ENCODE peak calls at places on chromosomes 5 and 9, in six cellular contexts. Y is psoas muscle, G is prostate gland, J is right lobe of liver, K is aorta, H is SJSA1. L is an unnamed sample.

GRCh38 chr5:67190443-67190842 is 6.2 kb downstream of the CD180 start:
- DNase-seq in Y (no peak), G (no peak), J (no peak), K (no peak), H (no peak), L (no peak)

GRCh38 chr9:93859431-93860215 is 95.5 kb downstream of the BARX1 start:
- DNase-seq in Y (no peak), G (no peak), J (no peak), K (no peak), H (no peak), L (no peak)

GRCh38 chr5:122400961-122401360 is 88.9 kb downstream of the SNCAIP start:
- DNase-seq in Y (no peak), G (no peak), J (no peak), K (no peak), H (no peak), L (no peak)

GRCh38 chr9:92140074-92140753 is 25.0 kb upstream of the SPTLC1 start:
- DNase-seq in Y (peak; percentile 73), G (peak; percentile 57), J (peak; percentile 86), K (peak; percentile 93), H (peak; percentile 81), L (no peak)

GRCh38 chr9:70924905-70925547 is 196.4 kb downstream of the TRPM3 start:
- DNase-seq in Y (no peak), G (peak; percentile 45), J (no peak), K (no peak), H (no peak), L (peak; percentile 10)

GRCh38 chr5:69206528-69207190 is 17.3 kb downstream of the CENPH start:
- DNase-seq in Y (no peak), G (no peak), J (peak; percentile 45), K (no peak), H (peak; percentile 55), L (no peak)

GRCh38 chr5:181243521-181244307 is at the start of gene RACK1:
- DNase-seq in Y (peak; percentile 90), G (peak; percentile 88), J (peak; percentile 86), K (peak; percentile 96), H (peak; percentile 94), L (peak; percentile 89)

GRCh38 chr9:126326228-126327015 is at the start of gene MVB12B:
- DNase-seq in Y (peak; percentile 49), G (peak; percentile 8), J (peak; percentile 53), K (peak; percentile 84), H (peak; percentile 46), L (no peak)

GRCh38 chr5:8766448-8766847 is 779.4 kb downstream of the SEMA5A start:
- DNase-seq in Y (no peak), G (no peak), J (no peak), K (no peak), H (no peak), L (no peak)

GRCh38 chr9:123607987-123608565 is 252.1 kb downstream of the CRB2 start:
- DNase-seq in Y (no peak), G (no peak), J (no peak), K (no peak), H (no peak), L (no peak)

GRCh38 chr9:79570449-79571308 is 1.1 kb upstream of the TLE4 start:
- DNase-seq in Y (peak; percentile 28), G (peak; percentile 31), J (peak; percentile 36), K (peak; percentile 81), H (peak; percentile 44), L (no peak)

GRCh38 chr9:113645224-113645971 is 181.9 kb downstream of the RGS3 start:
- DNase-seq in Y (no peak), G (no peak), J (no peak), K (no peak), H (no peak), L (no peak)

GRCh38 chr5:19519448-19519847 is 468.6 kb downstream of the CDH18 start:
- DNase-seq in Y (no peak), G (no peak), J (no peak), K (no peak), H (no peak), L (no peak)

GRCh38 chr5:107426209-107426608 is 244.5 kb downstream of the EFNA5 start:
- DNase-seq in Y (no peak), G (no peak), J (no peak), K (no peak), H (no peak), L (no peak)

GRCh38 chr5:56055287-56055686 is 60.5 kb upstream of the IL6ST start:
- DNase-seq in Y (no peak), G (no peak), J (no peak), K (no peak), H (no peak), L (no peak)

GRCh38 chr9:93261281-93261680 is 77.3 kb downstream of the WNK2 start:
- DNase-seq in Y (no peak), G (no peak), J (no peak), K (peak; percentile 40), H (no peak), L (no peak)

GRCh38 chr5:9815051-9815450 is 184.9 kb upstream of the TAS2R1 start:
- DNase-seq in Y (no peak), G (no peak), J (no peak), K (no peak), H (no peak), L (no peak)

GRCh38 chr9:136551401-136552116 is 5.7 kb upstream of the NOTCH1 start:
- DNase-seq in Y (peak; percentile 74), G (peak; percentile 71), J (no peak), K (peak; percentile 94), H (peak; percentile 82), L (no peak)

GRCh38 chr9:114430443-114430842 is 42.7 kb upstream of the AKNA start:
- DNase-seq in Y (no peak), G (no peak), J (no peak), K (no peak), H (no peak), L (no peak)

GRCh38 chr9:124574944-124575343 is 67.7 kb upstream of the NR5A1 start:
- DNase-seq in Y (no peak), G (no peak), J (no peak), K (no peak), H (peak; percentile 46), L (peak; percentile 68)

GRCh38 chr9:95024097-95024671 is 293.3 kb downstream of the FANCC start:
- DNase-seq in Y (peak; percentile 38), G (no peak), J (peak; percentile 59), K (no peak), H (no peak), L (no peak)

DNA sequence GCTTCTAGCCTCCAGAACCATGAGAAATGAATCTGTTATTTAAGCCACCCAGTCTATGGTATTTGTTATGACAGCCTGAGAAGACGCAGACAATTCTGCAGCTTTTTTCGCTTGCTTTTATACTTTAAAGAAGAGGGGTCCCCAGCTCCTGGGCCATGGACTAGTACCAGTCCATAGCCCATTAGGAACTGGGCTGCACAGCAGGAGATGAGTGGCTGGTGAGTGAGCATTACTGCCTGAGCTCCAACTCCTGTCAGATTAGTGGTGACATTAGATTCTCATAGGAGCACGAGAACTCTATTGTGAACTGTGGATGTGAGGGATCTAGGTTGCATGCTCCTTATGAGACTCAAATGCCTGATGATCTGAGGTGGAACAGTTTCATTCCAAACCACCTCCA is 151.7 kb downstream of the PTTG1 start:
- DNase-seq in Y (no peak), G (no peak), J (no peak), K (no peak), H (no peak), L (no peak)
- H3K4me3 ChIP-seq in Y (no peak overlapping the region), G (no peak overlapping the region), J (no peak overlapping the region), K (no peak overlapping the region), H (no peak overlapping the region), L (no peak overlapping the region)

GRCh38 chr5:34789021-34789531 is 49.9 kb upstream of the TTC23L start:
- DNase-seq in Y (peak; percentile 17), G (no peak), J (no peak), K (no peak), H (no peak), L (no peak)
- H3K27ac ChIP-seq in Y (no peak overlapping the region), G (no peak overlapping the region), J (no peak overlapping the region), K (no peak overlapping the region), H (no peak overlapping the region), L (no peak overlapping the region)

GRCh38 chr5:93598997-93599371 is 16.0 kb downstream of the NR2F1 start:
- DNase-seq in Y (no peak), G (no peak), J (no peak), K (no peak), H (no peak), L (no peak)
- H3K4me1 ChIP-seq in Y (no peaks in the 10 kb centered on the region), G (no peaks in the 10 kb centered on the region), J (no peaks in the 10 kb centered on the region), K (no peaks in the 10 kb centered on the region), H (peaks cover 4% of the 10 kb centered on the region), L (peaks cover 6% of the 10 kb centered on the region)

GRCh38 chr5:59564895-59565294 is 328.6 kb downstream of the PDE4D start:
- DNase-seq in Y (no peak), G (no peak), J (no peak), K (no peak), H (no peak), L (no peak)

GRCh38 chr5:59565551-59565950 is 328.0 kb downstream of the PDE4D start:
- DNase-seq in Y (peak; percentile 38), G (no peak), J (no peak), K (no peak), H (no peak), L (no peak)

GRCh38 chr5:59560553-59560952 is 333.0 kb downstream of the PDE4D start:
- DNase-seq in Y (no peak), G (no peak), J (no peak), K (no peak), H (no peak), L (no peak)

GRCh38 chr5:59559847-59560246 is 333.7 kb downstream of the PDE4D start:
- DNase-seq in Y (no peak), G (no peak), J (no peak), K (no peak), H (no peak), L (no peak)

GRCh38 chr5:59562756-59563389 is 330.7 kb downstream of the PDE4D start:
- DNase-seq in Y (peak; percentile 79), G (no peak), J (peak; percentile 36), K (no peak), H (no peak), L (no peak)
- H3K4me3 ChIP-seq in Y (no peak overlapping the region), G (no peak overlapping the region), J (no peak overlapping the region), K (no peak overlapping the region), H (no peak overlapping the region), L (no peak overlapping the region)

GRCh38 chr9:109893222-109893621 is 113.2 kb downstream of the PALM2AKAP2 start:
- DNase-seq in Y (no peak), G (no peak), J (no peak), K (no peak), H (no peak), L (no peak)
- H3K27ac ChIP-seq in Y (no peak overlapping the region), G (no peak overlapping the region), J (no peak overlapping the region), K (no peak overlapping the region), H (no peak overlapping the region), L (no peak overlapping the region)

GRCh38 chr5:111598996-111599395 is 86.7 kb upstream of the STARD4 start:
- DNase-seq in Y (no peak), G (no peak), J (no peak), K (no peak), H (no peak), L (no peak)
- H3K4me1 ChIP-seq in Y (no peaks in the 10 kb centered on the region), G (no peaks in the 10 kb centered on the region), J (no peaks in the 10 kb centered on the region), K (no peaks in the 10 kb centered on the region), H (no peaks in the 10 kb centered on the region), L (no peaks in the 10 kb centered on the region)

GRCh38 chr9:34654317-34655083 is 2.5 kb downstream of the IL11RA start:
- DNase-seq in Y (peak; percentile 80), G (peak; percentile 66), J (no peak), K (peak; percentile 89), H (no peak), L (no peak)
- H3K4me3 ChIP-seq in Y (no peak overlapping the region), G (no peak overlapping the region), J (no peak overlapping the region), K (no peak overlapping the region), H (no peak overlapping the region), L (no peak overlapping the region)

L was measured in Panc1.